ENCODE peak calls at places on chromosomes 2 and 18, in ten cellular contexts. L is left lung, Y is fibroblast of mammary gland, C is epithelial cell of esophagus, I is Calu3, O is choroid plexus epithelial cell, A is left ventricle myocardium inferior, E is endodermal cell, N is AG09309, B is suprapubic skin. V is an unnamed sample.

GRCh38 chr2:119428488-119429224 is 3.0 kb upstream of the TMEM37 start:
- DNase-seq in Y (no peak), C (no peak), O (no peak), E (no peak), B (peak), I (no peak), L (peak), N (no peak), A (no peak), V (no peak)

GRCh38 chr2:54084600-54084999 is 30.8 kb upstream of the ACYP2 start:
- DNase-seq in E (no peak), Y (peak), C (peak), I (peak), O (peak), L (no peak), B (no peak), N (no peak), A (no peak), V (no peak)

GRCh38 chr2:144875996-144876395 is 356.1 kb upstream of the ZEB2 start:
- DNase-seq in B (no peak), O (no peak), L (no peak), N (peak), E (no peak), I (no peak), C (no peak), A (no peak), Y (no peak), V (no peak)

GRCh38 chr18:46623541-46623940 is 33.5 kb downstream of the LOXHD1 start:
- DNase-seq in A (peak), N (no peak), Y (no peak), B (no peak), O (no peak), E (no peak), C (peak), L (no peak), I (no peak), V (no peak)

GRCh38 chr2:111186123-111186715 is 65.5 kb downstream of the BCL2L11 start:
- DNase-seq in B (no peak), I (no peak), N (no peak), Y (no peak), A (no peak), L (no peak), O (no peak), E (peak), C (no peak), V (no peak)

GRCh38 chr18:43875496-43875895 is 598.2 kb upstream of the SYT4 start:
- DNase-seq in N (no peak), A (no peak), C (no peak), O (peak), B (no peak), L (no peak), E (no peak), Y (peak), I (no peak), V (no peak)

GRCh38 chr2:239268082-239268481 is 132.7 kb downstream of the HDAC4 start:
- DNase-seq in C (no peak), Y (no peak), B (peak), I (peak), A (no peak), L (no peak), N (no peak), E (no peak), O (no peak), V (no peak)

GRCh38 chr2:39188958-39189499 is 54.7 kb downstream of the CDKL4 start:
- DNase-seq in L (no peak), C (no peak), B (no peak), O (no peak), N (no peak), A (no peak), I (no peak), E (no peak), Y (no peak), V (no peak)

GRCh38 chr2:190802810-190803209 is 77.8 kb upstream of the GLS start:
- DNase-seq in N (no peak), I (no peak), L (no peak), C (no peak), A (no peak), O (no peak), E (no peak), B (no peak), Y (no peak), V (no peak)

GRCh38 chr2:172586255-172586891 is 30.5 kb downstream of the PDK1 start:
- DNase-seq in A (no peak), O (no peak), L (no peak), B (no peak), E (no peak), N (no peak), Y (no peak), C (no peak), I (no peak), V (no peak)

GRCh38 chr2:68466361-68466777 is 725 bp downstream of the FBXO48 start:
- DNase-seq in A (no peak), C (peak), Y (peak), N (peak), I (peak), E (peak), O (peak), B (no peak), L (no peak), V (no peak)

GRCh38 chr2:119480718-119481142 is 43.6 kb downstream of the SCTR start:
- DNase-seq in Y (no peak), O (no peak), B (no peak), C (no peak), I (no peak), N (no peak), A (no peak), E (peak), L (no peak), V (no peak)

GRCh38 chr2:108912629-108912902 is 76.5 kb downstream of the EDAR start:
- DNase-seq in B (no peak), N (no peak), E (peak), Y (no peak), O (no peak), C (no peak), L (no peak), I (no peak), A (no peak), V (no peak)

GRCh38 chr2:122908134-122908533 is 1117.0 kb upstream of the CNTNAP5 start:
- DNase-seq in E (no peak), A (no peak), Y (no peak), B (no peak), C (no peak), L (no peak), N (no peak), I (no peak), O (no peak), V (no peak)

GRCh38 chr2:163132850-163133249 is 294.3 kb upstream of the KCNH7 start:
- DNase-seq in C (peak), E (no peak), B (no peak), N (no peak), A (no peak), L (no peak), I (no peak), O (peak), Y (peak), V (no peak)

GRCh38 chr2:239948100-239948881 is 76.9 kb downstream of the NDUFA10 start:
- DNase-seq in L (peak), Y (no peak), I (no peak), O (no peak), B (peak), A (peak), N (no peak), C (no peak), E (peak), V (peak)

GRCh38 chr2:109380502-109381326 is 233.1 kb downstream of the SEPTIN10 start:
- DNase-seq in E (peak), L (peak), O (no peak), C (no peak), I (no peak), B (peak), Y (peak), N (no peak), A (no peak), V (no peak)

GRCh38 chr2:51335072-51336058 is 303.4 kb upstream of the NRXN1 start:
- DNase-seq in I (no peak), C (no peak), N (no peak), A (no peak), B (no peak), L (no peak), E (no peak), Y (no peak), O (no peak), V (no peak)

GRCh38 chr2:184721881-184722280 is 123.6 kb downstream of the ZNF804A start:
- DNase-seq in E (no peak), A (no peak), C (no peak), Y (no peak), B (no peak), N (no peak), O (no peak), L (no peak), I (no peak), V (no peak)

GRCh38 chr2:96100893-96101304 is 15.5 kb downstream of the ADRA2B start:
- DNase-seq in Y (no peak), C (no peak), I (no peak), L (no peak), A (no peak), B (no peak), E (peak), N (no peak), O (no peak), V (no peak)

GRCh38 chr2:174399171-174399570 is 3.6 kb downstream of the SCRN3 start:
- DNase-seq in I (no peak), E (no peak), B (no peak), O (peak), L (no peak), N (no peak), A (no peak), Y (no peak), C (no peak), V (no peak)

GRCh38 chr2:209387389-209387788 is 36.5 kb upstream of the MAP2 start:
- DNase-seq in Y (no peak), E (no peak), C (no peak), B (no peak), O (no peak), N (no peak), I (no peak), A (no peak), L (no peak), V (no peak)

GRCh38 chr2:139911150-139911549 is 1131.0 kb upstream of the NXPH2 start:
- DNase-seq in Y (no peak), C (no peak), O (no peak), E (no peak), I (no peak), N (no peak), B (no peak), L (no peak), A (no peak), V (no peak)

GRCh38 chr18:22826726-22827125 is 106.4 kb upstream of the RBBP8 start:
- DNase-seq in E (no peak), C (peak), B (no peak), L (no peak), Y (no peak), I (no peak), A (no peak), O (peak), N (no peak), V (no peak)

GRCh38 chr2:229673676-229674075 is 40.7 kb downstream of the DNER start:
- DNase-seq in B (no peak), E (no peak), Y (no peak), C (peak), A (no peak), I (peak), L (no peak), N (no peak), O (no peak), V (no peak)

GRCh38 chr18:79935925-79936324 is 15.5 kb downstream of the SLC66A2 start:
- DNase-seq in E (peak), B (peak), C (no peak), L (peak), O (no peak), Y (no peak), I (no peak), A (no peak), N (no peak), V (peak)

GRCh38 chr18:10727477-10727876 is 201.7 kb downstream of the NAPG start:
- DNase-seq in N (peak), O (peak), B (no peak), C (no peak), A (no peak), Y (peak), I (no peak), E (no peak), L (no peak), V (no peak)

GRCh38 chr2:23556929-23557328 is 171.9 kb downstream of the KLHL29 start:
- DNase-seq in B (no peak), C (no peak), E (no peak), O (no peak), N (no peak), I (peak), L (no peak), Y (no peak), A (no peak), V (no peak)

GRCh38 chr18:7889515-7889914 is 322.4 kb downstream of the PTPRM start:
- DNase-seq in A (no peak), N (no peak), Y (no peak), B (no peak), I (no peak), C (no peak), O (no peak), E (no peak), L (no peak), V (no peak)

GRCh38 chr2:132496566-132496965 is 80.0 kb downstream of the GPR39 start:
- DNase-seq in E (no peak), N (no peak), B (no peak), Y (no peak), O (no peak), I (no peak), A (no peak), L (no peak), C (no peak), V (no peak)

GRCh38 chr2:23496456-23496855 is 111.5 kb downstream of the KLHL29 start:
- DNase-seq in B (no peak), E (peak), I (no peak), L (peak), O (no peak), C (no peak), Y (no peak), N (no peak), A (no peak), V (peak)

DNA sequence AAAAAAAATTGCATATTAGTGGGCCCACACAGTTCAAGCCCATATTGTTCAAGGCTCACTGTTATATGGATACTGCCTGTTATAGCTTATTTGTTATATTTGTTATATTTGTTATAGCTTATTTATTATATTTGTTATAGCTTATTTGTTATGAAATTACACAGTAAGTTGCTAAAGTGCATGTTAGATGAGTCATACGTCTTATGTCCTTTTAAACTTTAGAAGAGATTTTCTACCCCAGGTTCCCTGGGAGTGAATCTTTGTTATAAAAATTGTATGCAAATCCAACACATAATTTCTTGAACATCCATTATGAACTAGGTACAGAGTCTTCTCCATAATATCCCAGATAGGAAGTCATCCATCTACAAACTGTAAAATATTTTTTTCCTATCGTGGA is 22.1 kb downstream of the HTR2B start:
- DNase-seq in B (no peak), I (no peak), Y (peak), A (no peak), L (no peak), C (no peak), E (no peak), N (no peak), O (peak), V (no peak)
- TF ChIP-seq CTCF in B (no peak), I (no peak), Y (no peak), A (no peak), L (no peak), C (no peak), E (no peak), N (no peak), O (no peak), V (no peak)

GRCh38 chr2:159938375-159938774 is 124.0 kb downstream of the PLA2R1 start:
- DNase-seq in O (no peak), N (no peak), A (no peak), L (no peak), C (no peak), Y (no peak), B (no peak), E (no peak), I (no peak), V (no peak)

GRCh38 chr2:159936471-159936870 is 125.9 kb downstream of the PLA2R1 start:
- DNase-seq in N (no peak), I (no peak), L (no peak), B (no peak), E (peak), O (no peak), A (no peak), Y (no peak), C (no peak), V (no peak)

GRCh38 chr2:159942149-159942548 is 120.3 kb downstream of the PLA2R1 start:
- DNase-seq in B (no peak), I (no peak), E (no peak), L (no peak), Y (peak), C (no peak), O (peak), N (no peak), A (no peak), V (no peak)

GRCh38 chr2:159941729-159942128 is 120.7 kb downstream of the PLA2R1 start:
- DNase-seq in E (no peak), C (no peak), O (no peak), L (no peak), N (no peak), I (no peak), Y (no peak), A (no peak), B (no peak), V (no peak)

GRCh38 chr2:159939946-159940345 is 122.5 kb downstream of the PLA2R1 start:
- DNase-seq in O (peak), L (no peak), N (no peak), E (no peak), C (peak), B (no peak), I (peak), A (no peak), Y (peak), V (no peak)
- TF ChIP-seq CTCF in O (peak), L (no peak), N (peak), E (peak), C (peak), B (no peak), I (no peak), A (peak), Y (peak), V (peak)

GRCh38 chr2:19800796-19801195 is 101.0 kb downstream of the TTC32 start:
- DNase-seq in E (no peak), B (no peak), Y (no peak), C (no peak), O (no peak), A (no peak), N (no peak), L (no peak), I (no peak), V (no peak)

GRCh38 chr2:19804861-19805260 is 96.9 kb downstream of the TTC32 start:
- DNase-seq in L (no peak), I (no peak), A (no peak), N (no peak), B (no peak), E (no peak), Y (no peak), O (no peak), C (no peak), V (no peak)

GRCh38 chr2:19799881-19800780 is 101.7 kb downstream of the TTC32 start:
- DNase-seq in A (no peak), L (no peak), C (peak), E (no peak), I (no peak), Y (peak), O (no peak), N (no peak), B (no peak), V (no peak)

GRCh38 chr2:19802088-19802806 is 99.5 kb downstream of the TTC32 start:
- DNase-seq in N (no peak), C (no peak), E (no peak), O (peak), L (no peak), I (no peak), Y (peak), A (no peak), B (no peak), V (no peak)

GRCh38 chr2:19801367-19802087 is 100.3 kb downstream of the TTC32 start:
- DNase-seq in B (peak), Y (peak), A (peak), O (peak), I (peak), C (peak), E (no peak), L (peak), N (peak), V (peak)
- TF ChIP-seq CTCF in B (no peak), Y (no peak), A (no peak), O (no peak), I (no peak), C (no peak), E (no peak), L (no peak), N (no peak), V (peak)

GRCh38 chr2:7014201-7014640 is 97.0 kb downstream of the RNF144A start:
- DNase-seq in O (peak), C (no peak), B (no peak), N (no peak), I (no peak), Y (peak), A (no peak), L (no peak), E (peak), V (no peak)
- TF ChIP-seq CTCF in O (peak), C (peak), B (peak), N (peak), I (no peak), Y (peak), A (peak), L (no peak), E (peak), V (peak)

GRCh38 chr18:48029296-48029986 is 99.0 kb upstream of the SMAD2 start:
- DNase-seq in L (peak), B (no peak), I (no peak), C (no peak), E (no peak), O (no peak), A (no peak), Y (no peak), N (no peak), V (no peak)

GRCh38 chr18:48028716-48029115 is 98.3 kb upstream of the SMAD2 start:
- DNase-seq in A (no peak), I (peak), C (peak), Y (no peak), L (peak), E (no peak), O (no peak), B (no peak), N (no peak), V (no peak)

GRCh38 chr18:48031641-48032040 is 101.2 kb upstream of the SMAD2 start:
- DNase-seq in Y (no peak), E (peak), B (no peak), L (peak), C (no peak), O (no peak), I (no peak), N (no peak), A (no peak), V (peak)

GRCh38 chr18:48032876-48033769 is 102.7 kb upstream of the SMAD2 start:
- DNase-seq in L (peak), I (no peak), B (no peak), O (peak), E (peak), C (peak), A (no peak), N (peak), Y (peak), V (peak)

GRCh38 chr18:48031011-48031480 is 100.6 kb upstream of the SMAD2 start:
- DNase-seq in O (peak), N (no peak), B (no peak), I (peak), A (no peak), L (peak), E (peak), Y (peak), C (peak), V (peak)
- TF ChIP-seq CTCF in O (peak), N (peak), B (peak), I (peak), A (peak), L (peak), E (peak), Y (peak), C (peak), V (peak)

GRCh38 chr2:219726916-219727315 is 99.5 kb downstream of the SLC4A3 start:
- DNase-seq in N (no peak), Y (no peak), C (no peak), O (no peak), E (peak), A (no peak), B (no peak), I (peak), L (no peak), V (no peak)
- TF ChIP-seq CTCF in N (peak), Y (no peak), C (no peak), O (no peak), E (peak), A (peak), B (no peak), I (no peak), L (no peak), V (peak)

GRCh38 chr18:31273812-31274527 is 44.0 kb upstream of the DSG1 start:
- DNase-seq in A (no peak), E (no peak), O (no peak), N (no peak), C (no peak), L (no peak), B (no peak), Y (no peak), I (no peak), V (no peak)
- TF ChIP-seq CTCF in A (no peak), E (no peak), O (no peak), N (no peak), C (no peak), L (no peak), B (no peak), Y (no peak), I (no peak), V (no peak)